ENCODE peak calls at places on chromosomes 16 and 17, in four cellular contexts. One of them, this sample, is unnamed.

GRCh38 chr17:69874220-69874670 is 200.8 kb upstream of the KCNJ16 start:
- DNase-seq in left ventricle myocardium inferior: no peak
- DNase-seq in stimulated activated CD8-positive, alpha-beta memory T cell treated with anti-CD3 and anti-CD28 coated beads, Interleukin-2, amount 100 ng/mL, for 1 hour: no peak
- DNase-seq in WTC11: no peak
- DNase-seq in this sample: no peak

GRCh38 chr17:66677201-66677981 is 157.5 kb upstream of the CACNG5 start:
- DNase-seq in left ventricle myocardium inferior: no peak
- DNase-seq in stimulated activated CD8-positive, alpha-beta memory T cell treated with anti-CD3 and anti-CD28 coated beads, Interleukin-2, amount 100 ng/mL, for 1 hour: no peak
- DNase-seq in WTC11: no peak
- DNase-seq in this sample: no peak

GRCh38 chr17:19762515-19762961 is 14.4 kb upstream of the ALDH3A1 start:
- DNase-seq in left ventricle myocardium inferior: peak; percentile 75
- DNase-seq in stimulated activated CD8-positive, alpha-beta memory T cell treated with anti-CD3 and anti-CD28 coated beads, Interleukin-2, amount 100 ng/mL, for 1 hour: peak; percentile 24
- DNase-seq in WTC11: peak; percentile 92
- DNase-seq in this sample: peak; percentile 87

GRCh38 chr17:752620-753219 is 656 bp upstream of the GEMIN4 start:
- DNase-seq in left ventricle myocardium inferior: peak; percentile 75
- DNase-seq in stimulated activated CD8-positive, alpha-beta memory T cell treated with anti-CD3 and anti-CD28 coated beads, Interleukin-2, amount 100 ng/mL, for 1 hour: no peak
- DNase-seq in WTC11: peak; percentile 40
- DNase-seq in this sample: no peak

GRCh38 chr16:81181013-81181720 is 57.3 kb upstream of the BCO1 start:
- DNase-seq in left ventricle myocardium inferior: peak; percentile 81
- DNase-seq in stimulated activated CD8-positive, alpha-beta memory T cell treated with anti-CD3 and anti-CD28 coated beads, Interleukin-2, amount 100 ng/mL, for 1 hour: no peak
- DNase-seq in WTC11: peak; percentile 88
- DNase-seq in this sample: peak; percentile 88

GRCh38 chr17:45787656-45788055 is 3.5 kb downstream of the CRHR1 start:
- DNase-seq in left ventricle myocardium inferior: no peak
- DNase-seq in stimulated activated CD8-positive, alpha-beta memory T cell treated with anti-CD3 and anti-CD28 coated beads, Interleukin-2, amount 100 ng/mL, for 1 hour: no peak
- DNase-seq in WTC11: no peak
- DNase-seq in this sample: no peak

GRCh38 chr16:24018485-24018884 is 182.7 kb downstream of the PRKCB start:
- DNase-seq in left ventricle myocardium inferior: no peak
- DNase-seq in stimulated activated CD8-positive, alpha-beta memory T cell treated with anti-CD3 and anti-CD28 coated beads, Interleukin-2, amount 100 ng/mL, for 1 hour: no peak
- DNase-seq in WTC11: no peak
- DNase-seq in this sample: no peak

GRCh38 chr17:1460233-1460632 is 4.2 kb upstream of the CRK start:
- DNase-seq in left ventricle myocardium inferior: peak; percentile 85
- DNase-seq in stimulated activated CD8-positive, alpha-beta memory T cell treated with anti-CD3 and anti-CD28 coated beads, Interleukin-2, amount 100 ng/mL, for 1 hour: no peak
- DNase-seq in WTC11: no peak
- DNase-seq in this sample: no peak

GRCh38 chr17:27422601-27423000 is 33.6 kb upstream of the KSR1 start:
- DNase-seq in left ventricle myocardium inferior: no peak
- DNase-seq in stimulated activated CD8-positive, alpha-beta memory T cell treated with anti-CD3 and anti-CD28 coated beads, Interleukin-2, amount 100 ng/mL, for 1 hour: no peak
- DNase-seq in WTC11: no peak
- DNase-seq in this sample: no peak

GRCh38 chr16:84224554-84224953 is 15.3 kb downstream of the KCNG4 start:
- DNase-seq in left ventricle myocardium inferior: no peak
- DNase-seq in stimulated activated CD8-positive, alpha-beta memory T cell treated with anti-CD3 and anti-CD28 coated beads, Interleukin-2, amount 100 ng/mL, for 1 hour: no peak
- DNase-seq in WTC11: no peak
- DNase-seq in this sample: no peak

GRCh38 chr17:80585880-80586279 is 41.2 kb downstream of the RPTOR start:
- DNase-seq in left ventricle myocardium inferior: no peak
- DNase-seq in stimulated activated CD8-positive, alpha-beta memory T cell treated with anti-CD3 and anti-CD28 coated beads, Interleukin-2, amount 100 ng/mL, for 1 hour: no peak
- DNase-seq in WTC11: no peak
- DNase-seq in this sample: no peak

GRCh38 chr17:57097832-57098421 is 12.9 kb downstream of the AKAP1 start:
- DNase-seq in left ventricle myocardium inferior: no peak
- DNase-seq in stimulated activated CD8-positive, alpha-beta memory T cell treated with anti-CD3 and anti-CD28 coated beads, Interleukin-2, amount 100 ng/mL, for 1 hour: no peak
- DNase-seq in WTC11: no peak
- DNase-seq in this sample: no peak

GRCh38 chr16:24037335-24037734 is 201.6 kb downstream of the PRKCB start:
- DNase-seq in left ventricle myocardium inferior: no peak
- DNase-seq in stimulated activated CD8-positive, alpha-beta memory T cell treated with anti-CD3 and anti-CD28 coated beads, Interleukin-2, amount 100 ng/mL, for 1 hour: no peak
- DNase-seq in WTC11: no peak
- DNase-seq in this sample: no peak

This sample was measured in nephron progenitor cell.